ENCODE peak calls at places on chromosomes 2 and 18, in ten cellular contexts. One of them, this sample, is unnamed.

GRCh38 chr18:26545335-26545734 is 3.0 kb downstream of the KCTD1 start:
- DNase-seq in fibroblast of mammary gland: no peak
- DNase-seq in hippocampal formation: no peak
- DNase-seq in HTR-8/SVneo: no peak
- DNase-seq in stimulated activated naive B cell treated with anti-CD40 and anti-IgM and Interleukin-4, amounts not matched to agents 10 μg/mL and 1 μg/mL and 100 μg/mL, for 72 hours: no peak
- DNase-seq in HCT116: no peak
- DNase-seq in amygdala: no peak
- DNase-seq in RWPE1: no peak
- DNase-seq in NCI-H510A treated with DMSO at 0.1 percent for 48 hours: no peak
- DNase-seq in SK-N-SH: no peak
- DNase-seq in this sample: no peak

GRCh38 chr18:58119819-58120218 is 75.8 kb downstream of the NEDD4L start:
- DNase-seq in fibroblast of mammary gland: no peak
- DNase-seq in hippocampal formation: no peak
- DNase-seq in HTR-8/SVneo: no peak
- DNase-seq in stimulated activated naive B cell treated with anti-CD40 and anti-IgM and Interleukin-4, amounts not matched to agents 10 μg/mL and 1 μg/mL and 100 μg/mL, for 72 hours: no peak
- DNase-seq in HCT116: no peak
- DNase-seq in amygdala: no peak
- DNase-seq in RWPE1: no peak
- DNase-seq in NCI-H510A treated with DMSO at 0.1 percent for 48 hours: no peak
- DNase-seq in SK-N-SH: no peak
- DNase-seq in this sample: no peak

GRCh38 chr2:188414412-188414811 is 122.7 kb downstream of the GULP1 start:
- DNase-seq in fibroblast of mammary gland: peak
- DNase-seq in hippocampal formation: no peak
- DNase-seq in HTR-8/SVneo: peak
- DNase-seq in stimulated activated naive B cell treated with anti-CD40 and anti-IgM and Interleukin-4, amounts not matched to agents 10 μg/mL and 1 μg/mL and 100 μg/mL, for 72 hours: no peak
- DNase-seq in HCT116: no peak
- DNase-seq in amygdala: no peak
- DNase-seq in RWPE1: no peak
- DNase-seq in NCI-H510A treated with DMSO at 0.1 percent for 48 hours: no peak
- DNase-seq in SK-N-SH: no peak
- DNase-seq in this sample: peak

GRCh38 chr2:43238176-43238575 is 11.8 kb upstream of the ZFP36L2 start:
- DNase-seq in fibroblast of mammary gland: peak
- DNase-seq in hippocampal formation: no peak
- DNase-seq in HTR-8/SVneo: no peak
- DNase-seq in stimulated activated naive B cell treated with anti-CD40 and anti-IgM and Interleukin-4, amounts not matched to agents 10 μg/mL and 1 μg/mL and 100 μg/mL, for 72 hours: no peak
- DNase-seq in HCT116: no peak
- DNase-seq in amygdala: no peak
- DNase-seq in RWPE1: no peak
- DNase-seq in NCI-H510A treated with DMSO at 0.1 percent for 48 hours: no peak
- DNase-seq in SK-N-SH: no peak
- DNase-seq in this sample: no peak

GRCh38 chr2:122236152-122236892 is 480.9 kb downstream of the TSN start:
- DNase-seq in fibroblast of mammary gland: peak
- DNase-seq in hippocampal formation: no peak
- DNase-seq in HTR-8/SVneo: peak
- DNase-seq in stimulated activated naive B cell treated with anti-CD40 and anti-IgM and Interleukin-4, amounts not matched to agents 10 μg/mL and 1 μg/mL and 100 μg/mL, for 72 hours: no peak
- DNase-seq in HCT116: no peak
- DNase-seq in amygdala: no peak
- DNase-seq in RWPE1: peak
- DNase-seq in NCI-H510A treated with DMSO at 0.1 percent for 48 hours: no peak
- DNase-seq in SK-N-SH: peak
- DNase-seq in this sample: no peak

GRCh38 chr18:8949206-8949605 is 153.3 kb upstream of the NDUFV2 start:
- DNase-seq in fibroblast of mammary gland: peak
- DNase-seq in hippocampal formation: no peak
- DNase-seq in HTR-8/SVneo: no peak
- DNase-seq in stimulated activated naive B cell treated with anti-CD40 and anti-IgM and Interleukin-4, amounts not matched to agents 10 μg/mL and 1 μg/mL and 100 μg/mL, for 72 hours: no peak
- DNase-seq in HCT116: no peak
- DNase-seq in amygdala: no peak
- DNase-seq in RWPE1: no peak
- DNase-seq in NCI-H510A treated with DMSO at 0.1 percent for 48 hours: peak
- DNase-seq in SK-N-SH: peak
- DNase-seq in this sample: peak

GRCh38 chr2:172113617-172114016 is 10.9 kb upstream of the DLX2 start:
- DNase-seq in fibroblast of mammary gland: peak
- DNase-seq in hippocampal formation: no peak
- DNase-seq in HTR-8/SVneo: peak
- DNase-seq in stimulated activated naive B cell treated with anti-CD40 and anti-IgM and Interleukin-4, amounts not matched to agents 10 μg/mL and 1 μg/mL and 100 μg/mL, for 72 hours: no peak
- DNase-seq in HCT116: no peak
- DNase-seq in amygdala: no peak
- DNase-seq in RWPE1: no peak
- DNase-seq in NCI-H510A treated with DMSO at 0.1 percent for 48 hours: no peak
- DNase-seq in SK-N-SH: peak
- DNase-seq in this sample: peak

GRCh38 chr2:197248623-197249022 is 62.0 kb downstream of the ANKRD44 start:
- DNase-seq in fibroblast of mammary gland: peak
- DNase-seq in hippocampal formation: peak
- DNase-seq in HTR-8/SVneo: no peak
- DNase-seq in stimulated activated naive B cell treated with anti-CD40 and anti-IgM and Interleukin-4, amounts not matched to agents 10 μg/mL and 1 μg/mL and 100 μg/mL, for 72 hours: no peak
- DNase-seq in HCT116: no peak
- DNase-seq in amygdala: peak
- DNase-seq in RWPE1: no peak
- DNase-seq in NCI-H510A treated with DMSO at 0.1 percent for 48 hours: no peak
- DNase-seq in SK-N-SH: no peak
- DNase-seq in this sample: no peak